ENCODE peak calls at places on chromosomes 6 and 20, in four cellular contexts. One of them, this sample, is unnamed.

GRCh38 chr6:113939825-113940224 is 31.1 kb downstream of the HDAC2 start:
- DNase-seq in lung: no peak
- DNase-seq in bronchial epithelial cell: no peak
- DNase-seq in H7: no peak
- DNase-seq in this sample: no peak

GRCh38 chr20:54044156-54044555 is 26.2 kb downstream of the BCAS1 start:
- DNase-seq in lung: no peak
- DNase-seq in bronchial epithelial cell: peak
- DNase-seq in H7: no peak
- DNase-seq in this sample: peak

GRCh38 chr6:3517350-3517749 is 60.5 kb upstream of the SLC22A23 start:
- DNase-seq in lung: no peak
- DNase-seq in bronchial epithelial cell: peak
- DNase-seq in H7: no peak
- DNase-seq in this sample: peak

GRCh38 chr20:5741089-5741488 is 9.1 kb upstream of the SHLD1 start:
- DNase-seq in lung: no peak
- DNase-seq in bronchial epithelial cell: no peak
- DNase-seq in H7: no peak
- DNase-seq in this sample: no peak

GRCh38 chr6:16677458-16677857 is 83.8 kb downstream of the ATXN1 start:
- DNase-seq in lung: no peak
- DNase-seq in bronchial epithelial cell: peak
- DNase-seq in H7: no peak
- DNase-seq in this sample: no peak

GRCh38 chr6:52388790-52389189 is 26.8 kb downstream of the PAQR8 start:
- DNase-seq in lung: no peak
- DNase-seq in bronchial epithelial cell: no peak
- DNase-seq in H7: no peak
- DNase-seq in this sample: peak

GRCh38 chr20:61263084-61263695 is 11.1 kb downstream of the CDH4 start:
- DNase-seq in lung: no peak
- DNase-seq in bronchial epithelial cell: no peak
- DNase-seq in H7: peak
- DNase-seq in this sample: peak

GRCh38 chr6:132021552-132022375 is 70.6 kb upstream of the CCN2 start:
- DNase-seq in lung: no peak
- DNase-seq in bronchial epithelial cell: no peak
- DNase-seq in H7: no peak
- DNase-seq in this sample: no peak

GRCh38 chr6:140909156-140909555 is 1223.6 kb upstream of the GJE1 start:
- DNase-seq in lung: no peak
- DNase-seq in bronchial epithelial cell: peak
- DNase-seq in H7: no peak
- DNase-seq in this sample: no peak

GRCh38 chr6:179340-179950 is 112.8 kb upstream of the DUSP22 start:
- DNase-seq in lung: no peak
- DNase-seq in bronchial epithelial cell: no peak
- DNase-seq in H7: no peak
- DNase-seq in this sample: no peak

GRCh38 chr20:3093861-3094361 is 9.4 kb upstream of the AVP start:
- DNase-seq in lung: no peak
- DNase-seq in bronchial epithelial cell: no peak
- DNase-seq in H7: no peak
- DNase-seq in this sample: no peak

GRCh38 chr6:76681781-76682180 is 609.3 kb upstream of the IMPG1 start:
- DNase-seq in lung: no peak
- DNase-seq in bronchial epithelial cell: no peak
- DNase-seq in H7: no peak
- DNase-seq in this sample: peak

GRCh38 chr6:53794073-53794719 is 609 bp upstream of the LRRC1 start:
- DNase-seq in lung: peak
- DNase-seq in bronchial epithelial cell: peak
- DNase-seq in H7: peak
- DNase-seq in this sample: peak

GRCh38 chr6:112936476-112936875 is 589.3 kb downstream of the RFPL4B start:
- DNase-seq in lung: no peak
- DNase-seq in bronchial epithelial cell: no peak
- DNase-seq in H7: no peak
- DNase-seq in this sample: peak

GRCh38 chr6:11392778-11393507 is 144.6 kb upstream of the TMEM170B start:
- DNase-seq in lung: no peak
- DNase-seq in bronchial epithelial cell: no peak
- DNase-seq in H7: no peak
- DNase-seq in this sample: peak

GRCh38 chr6:5287205-5287965 is 26.1 kb downstream of the FARS2 start:
- DNase-seq in lung: no peak
- DNase-seq in bronchial epithelial cell: peak
- DNase-seq in H7: no peak
- DNase-seq in this sample: peak

GRCh38 chr6:17280138-17280537 is 1.0 kb upstream of the RBM24 start:
- DNase-seq in lung: no peak
- DNase-seq in bronchial epithelial cell: no peak
- DNase-seq in H7: no peak
- DNase-seq in this sample: no peak

GRCh38 chr20:38109025-38109541 is 56.0 kb downstream of the TGM2 start:
- DNase-seq in lung: no peak
- DNase-seq in bronchial epithelial cell: no peak
- DNase-seq in H7: no peak
- DNase-seq in this sample: peak

GRCh38 chr6:52362443-52363221 is 681 bp downstream of the PAQR8 start:
- DNase-seq in lung: peak
- DNase-seq in bronchial epithelial cell: no peak
- DNase-seq in H7: peak
- DNase-seq in this sample: no peak

GRCh38 chr6:158737710-158738615 is 81.2 kb downstream of the EZR start:
- DNase-seq in lung: no peak
- DNase-seq in bronchial epithelial cell: peak
- DNase-seq in H7: no peak
- DNase-seq in this sample: peak

GRCh38 chr20:58921564-58921963 is 59.5 kb upstream of the NELFCD start:
- DNase-seq in lung: no peak
- DNase-seq in bronchial epithelial cell: no peak
- DNase-seq in H7: no peak
- DNase-seq in this sample: no peak

GRCh38 chr20:56465997-56466396 is 2.4 kb upstream of the RTF2 start:
- DNase-seq in lung: no peak
- DNase-seq in bronchial epithelial cell: no peak
- DNase-seq in H7: no peak
- DNase-seq in this sample: no peak

GRCh38 chr20:60695223-60695622 is 556.8 kb upstream of the CDH4 start:
- DNase-seq in lung: no peak
- DNase-seq in bronchial epithelial cell: peak
- DNase-seq in H7: no peak
- DNase-seq in this sample: peak

GRCh38 chr6:135270676-135271536 is 89.8 kb downstream of the MYB start:
- DNase-seq in lung: peak
- DNase-seq in bronchial epithelial cell: peak
- DNase-seq in H7: peak
- DNase-seq in this sample: peak

GRCh38 chr6:105087571-105088211 is 92.1 kb downstream of the POPDC3 start:
- DNase-seq in lung: no peak
- DNase-seq in bronchial epithelial cell: peak
- DNase-seq in H7: peak
- DNase-seq in this sample: peak

GRCh38 chr6:106258726-106259125 is 66.8 kb downstream of the ATG5 start:
- DNase-seq in lung: no peak
- DNase-seq in bronchial epithelial cell: peak
- DNase-seq in H7: no peak
- DNase-seq in this sample: no peak

GRCh38 chr20:37379967-37380828 is 34.3 kb downstream of the SRC start:
- DNase-seq in lung: no peak
- DNase-seq in bronchial epithelial cell: peak
- DNase-seq in H7: peak
- DNase-seq in this sample: peak

GRCh38 chr6:4964675-4965336 is 39.0 kb downstream of the RPP40 start:
- DNase-seq in lung: no peak
- DNase-seq in bronchial epithelial cell: no peak
- DNase-seq in H7: no peak
- DNase-seq in this sample: no peak

GRCh38 chr20:32877507-32877906 is 18.8 kb downstream of the EFCAB8 start:
- DNase-seq in lung: no peak
- DNase-seq in bronchial epithelial cell: no peak
- DNase-seq in H7: no peak
- DNase-seq in this sample: peak

GRCh38 chr6:166586424-166587156 is at the start of gene RAMACL:
- DNase-seq in lung: no peak
- DNase-seq in bronchial epithelial cell: peak
- DNase-seq in H7: peak
- DNase-seq in this sample: no peak

GRCh38 chr6:140784573-140784972 is 1348.2 kb upstream of the GJE1 start:
- DNase-seq in lung: no peak
- DNase-seq in bronchial epithelial cell: peak
- DNase-seq in H7: no peak
- DNase-seq in this sample: peak

GRCh38 chr20:38591484-38592410 is 9.9 kb upstream of the ARHGAP40 start:
- DNase-seq in lung: no peak
- DNase-seq in bronchial epithelial cell: no peak
- DNase-seq in H7: peak
- DNase-seq in this sample: no peak

GRCh38 chr20:10626896-10627295 is 46.9 kb downstream of the JAG1 start:
- DNase-seq in lung: no peak
- DNase-seq in bronchial epithelial cell: peak
- DNase-seq in H7: no peak
- DNase-seq in this sample: no peak

GRCh38 chr20:10619427-10619826 is 54.4 kb downstream of the JAG1 start:
- DNase-seq in lung: no peak
- DNase-seq in bronchial epithelial cell: peak
- DNase-seq in H7: no peak
- DNase-seq in this sample: peak

GRCh38 chr20:10621159-10621558 is 52.6 kb downstream of the JAG1 start:
- DNase-seq in lung: no peak
- DNase-seq in bronchial epithelial cell: no peak
- DNase-seq in H7: no peak
- DNase-seq in this sample: no peak

GRCh38 chr20:10625641-10626040 is 48.2 kb downstream of the JAG1 start:
- DNase-seq in lung: no peak
- DNase-seq in bronchial epithelial cell: no peak
- DNase-seq in H7: no peak
- DNase-seq in this sample: peak

DNA sequence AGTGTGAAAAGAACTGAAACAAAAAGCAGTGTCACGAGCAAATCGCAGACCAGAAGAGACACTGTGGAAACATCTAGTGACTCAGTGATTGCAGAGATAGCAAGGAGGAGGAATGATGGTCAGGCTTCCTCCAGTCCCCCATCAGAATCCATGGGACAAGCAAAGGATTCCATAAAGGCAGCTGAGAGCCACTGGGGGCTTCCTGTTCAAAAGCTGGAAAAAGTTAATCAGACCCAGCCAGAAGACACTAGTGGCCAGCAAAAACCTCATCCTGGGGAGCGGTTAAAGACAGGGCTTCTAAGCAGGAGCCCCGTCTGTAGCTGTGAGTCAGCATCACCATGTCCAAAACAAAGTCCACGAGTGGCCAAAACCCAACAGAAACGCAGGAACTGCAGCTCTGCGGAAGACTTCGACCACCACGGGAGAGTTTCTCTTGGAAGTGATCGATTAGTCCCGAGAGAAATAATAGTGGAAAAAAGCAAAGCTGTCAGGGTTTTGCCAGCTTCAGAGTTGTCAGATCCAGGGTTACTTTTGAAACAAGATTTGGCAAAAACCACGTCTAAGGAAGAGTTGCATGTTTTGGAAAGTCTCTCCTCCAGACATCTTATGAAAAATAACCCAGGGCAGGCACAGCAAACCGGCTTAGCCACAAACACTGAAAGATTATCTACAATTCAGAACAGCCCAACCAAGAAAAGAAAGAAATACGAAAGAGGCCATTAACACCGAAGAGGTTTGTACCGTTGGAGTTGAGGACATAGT is 51.0 kb downstream of the JAG1 start:
- DNase-seq in lung: no peak
- DNase-seq in bronchial epithelial cell: no peak
- DNase-seq in H7: no peak
- DNase-seq in this sample: peak
- H3K4me3 ChIP-seq in lung: no peak
- H3K4me3 ChIP-seq in bronchial epithelial cell: no peak
- H3K4me3 ChIP-seq in H7: no peak
- H3K4me3 ChIP-seq in this sample: peak

GRCh38 chr6:26285143-26286134 is 79.6 kb upstream of the BTN3A2 start:
- DNase-seq in lung: peak
- DNase-seq in bronchial epithelial cell: peak
- DNase-seq in H7: peak
- DNase-seq in this sample: peak

GRCh38 chr6:26284537-26285142 is 80.4 kb upstream of the BTN3A2 start:
- DNase-seq in lung: peak
- DNase-seq in bronchial epithelial cell: peak
- DNase-seq in H7: no peak
- DNase-seq in this sample: peak

GRCh38 chr6:26290941-26291340 is 74.1 kb upstream of the BTN3A2 start:
- DNase-seq in lung: no peak
- DNase-seq in bronchial epithelial cell: peak
- DNase-seq in H7: no peak
- DNase-seq in this sample: no peak

GRCh38 chr6:26288155-26288554 is 76.8 kb upstream of the BTN3A2 start:
- DNase-seq in lung: no peak
- DNase-seq in bronchial epithelial cell: no peak
- DNase-seq in H7: no peak
- DNase-seq in this sample: no peak

GRCh38 chr6:26286168-26286854 is 78.7 kb upstream of the BTN3A2 start:
- DNase-seq in lung: peak
- DNase-seq in bronchial epithelial cell: peak
- DNase-seq in H7: no peak
- DNase-seq in this sample: peak
- H3K4me3 ChIP-seq in lung: peak
- H3K4me3 ChIP-seq in bronchial epithelial cell: peak
- H3K4me3 ChIP-seq in H7: peak
- H3K4me3 ChIP-seq in this sample: peak

GRCh38 chr6:152943260-152943897 is 39.5 kb downstream of the FBXO5 start:
- DNase-seq in lung: no peak
- DNase-seq in bronchial epithelial cell: peak
- DNase-seq in H7: no peak
- DNase-seq in this sample: no peak
- H3K4me3 ChIP-seq in lung: no peak
- H3K4me3 ChIP-seq in bronchial epithelial cell: no peak
- H3K4me3 ChIP-seq in H7: no peak
- H3K4me3 ChIP-seq in this sample: no peak

GRCh38 chr6:101102702-101103101 is 221.6 kb upstream of the ASCC3 start:
- DNase-seq in lung: no peak
- DNase-seq in bronchial epithelial cell: peak
- DNase-seq in H7: no peak
- DNase-seq in this sample: peak
- H3K4me3 ChIP-seq in lung: no peak
- H3K4me3 ChIP-seq in bronchial epithelial cell: no peak
- H3K4me3 ChIP-seq in H7: no peak
- H3K4me3 ChIP-seq in this sample: no peak

GRCh38 chr6:155013457-155013876 is 18.4 kb downstream of the TIAM2 start:
- DNase-seq in lung: no peak
- DNase-seq in bronchial epithelial cell: no peak
- DNase-seq in H7: no peak
- DNase-seq in this sample: peak
- H3K4me3 ChIP-seq in lung: no peak
- H3K4me3 ChIP-seq in bronchial epithelial cell: no peak
- H3K4me3 ChIP-seq in H7: no peak
- H3K4me3 ChIP-seq in this sample: no peak